ENCODE peak calls at places on chromosomes 3 and 15, in nine cellular contexts. B is MM.1S, K is OCI-LY7, M is PC-3, F is hepatocyte, W is HCT116, U is neural progenitor cell, T is GM23248, A is SK-N-SH. R is an unnamed sample. For H3K4me1, the result is how much of the 10 kb centered on the place peaks cover.

GRCh38 chr3:143480306-143480852 is 360.8 kb downstream of the CHST2 start:
- DNase-seq in B (no peak), K (no peak), M (no peak), F (peak), W (no peak), U (no peak), T (peak), A (no peak), R (no peak)

GRCh38 chr3:104632947-104633346 is 733.8 kb upstream of the ALCAM start:
- DNase-seq in B (no peak), K (no peak), M (peak), F (no peak), W (no peak), U (no peak), T (peak), A (no peak), R (no peak)

GRCh38 chr15:77852241-77853007 is 219.7 kb upstream of the LINGO1 start:
- DNase-seq in B (no peak), K (no peak), M (no peak), F (no peak), W (no peak), U (no peak), T (no peak), A (no peak), R (no peak)

GRCh38 chr3:152056481-152056880 is 183.0 kb downstream of the SUCNR1 start:
- DNase-seq in B (no peak), K (no peak), M (no peak), F (no peak), W (no peak), U (no peak), T (no peak), A (no peak), R (no peak)

GRCh38 chr3:108202834-108203233 is 19.4 kb downstream of the IFT57 start:
- DNase-seq in B (no peak), K (no peak), M (no peak), F (no peak), W (no peak), U (no peak), T (peak), A (no peak), R (peak)

GRCh38 chr3:83092521-83093221 is 1331.2 kb upstream of the GBE1 start:
- DNase-seq in B (no peak), K (no peak), M (no peak), F (peak), W (no peak), U (no peak), T (no peak), A (no peak), R (no peak)

GRCh38 chr15:78663703-78664102 is 22.7 kb upstream of the CHRNB4 start:
- DNase-seq in B (no peak), K (no peak), M (no peak), F (no peak), W (no peak), U (no peak), T (no peak), A (no peak), R (no peak)

GRCh38 chr15:51343466-51343865 is 2.0 kb downstream of the GLDN start:
- DNase-seq in B (no peak), K (no peak), M (no peak), F (no peak), W (no peak), U (no peak), T (no peak), A (no peak), R (no peak)

GRCh38 chr3:193983846-193984245 is 152.1 kb upstream of the HES1 start:
- DNase-seq in B (no peak), K (no peak), M (no peak), F (no peak), W (no peak), U (no peak), T (no peak), A (no peak), R (no peak)

GRCh38 chr3:130661116-130661515 is 85.5 kb downstream of the PIK3R4 start:
- DNase-seq in B (no peak), K (no peak), M (no peak), F (no peak), W (no peak), U (no peak), T (no peak), A (no peak), R (no peak)

GRCh38 chr3:43866529-43867353 is 176.0 kb downstream of the ABHD5 start:
- DNase-seq in B (no peak), K (no peak), M (peak), F (no peak), W (no peak), U (no peak), T (peak), A (no peak), R (no peak)

GRCh38 chr3:161913786-161914389 is 417.3 kb downstream of the OTOL1 start:
- DNase-seq in B (no peak), K (no peak), M (peak), F (no peak), W (no peak), U (no peak), T (peak), A (no peak), R (no peak)

GRCh38 chr15:63166219-63166618 is 8.9 kb upstream of the RPS27L start:
- DNase-seq in B (peak), K (peak), M (peak), F (no peak), W (no peak), U (no peak), T (peak), A (no peak), R (peak)

GRCh38 chr3:125958511-125959316 is 10.3 kb upstream of the ROPN1B start:
- DNase-seq in B (no peak), K (no peak), M (no peak), F (no peak), W (no peak), U (no peak), T (peak), A (peak), R (peak)

GRCh38 chr3:30646181-30646876 is 39.9 kb downstream of the TGFBR2 start:
- DNase-seq in B (no peak), K (no peak), M (no peak), F (no peak), W (no peak), U (no peak), T (peak), A (no peak), R (no peak)

GRCh38 chr3:30646961-30647752 is 40.8 kb downstream of the TGFBR2 start:
- DNase-seq in B (no peak), K (no peak), M (no peak), F (no peak), W (no peak), U (no peak), T (no peak), A (no peak), R (no peak)

GRCh38 chr3:30649572-30650310 is 43.3 kb downstream of the TGFBR2 start:
- DNase-seq in B (no peak), K (peak), M (no peak), F (peak), W (no peak), U (no peak), T (no peak), A (no peak), R (no peak)

GRCh38 chr3:30650348-30650995 is 44.1 kb downstream of the TGFBR2 start:
- DNase-seq in B (no peak), K (no peak), M (no peak), F (no peak), W (no peak), U (no peak), T (no peak), A (no peak), R (no peak)

GRCh38 chr3:30648670-30649357 is 42.4 kb downstream of the TGFBR2 start:
- DNase-seq in B (no peak), K (peak), M (no peak), F (no peak), W (no peak), U (no peak), T (no peak), A (no peak), R (no peak)
- H3K4me1 ChIP-seq in B (half or more), K (half or more), M (under half), F (under half), W (under half), U (under half), T (under half), A (under half), R (under half)

GRCh38 chr3:167491626-167492025 is 17.8 kb upstream of the SERPINI2 start:
- DNase-seq in B (no peak), K (no peak), M (no peak), F (no peak), W (no peak), U (no peak), T (no peak), A (no peak), R (peak)
- H2AFZ ChIP-seq in B (no peak), K (no peak), M (no peak), F (no peak), W (no peak), U (no peak), T (no peak), A (no peak), R (no peak)

GRCh38 chr3:45604596-45604995 is 10.0 kb downstream of the LIMD1 start:
- DNase-seq in B (no peak), K (no peak), M (no peak), F (no peak), W (no peak), U (no peak), T (no peak), A (no peak), R (no peak)
- TF ChIP-seq EZH2phosphoT487 in B (no peak), K (no peak), M (no peak), F (no peak), W (no peak), U (no peak), T (no peak), A (no peak), R (no peak)

DNA sequence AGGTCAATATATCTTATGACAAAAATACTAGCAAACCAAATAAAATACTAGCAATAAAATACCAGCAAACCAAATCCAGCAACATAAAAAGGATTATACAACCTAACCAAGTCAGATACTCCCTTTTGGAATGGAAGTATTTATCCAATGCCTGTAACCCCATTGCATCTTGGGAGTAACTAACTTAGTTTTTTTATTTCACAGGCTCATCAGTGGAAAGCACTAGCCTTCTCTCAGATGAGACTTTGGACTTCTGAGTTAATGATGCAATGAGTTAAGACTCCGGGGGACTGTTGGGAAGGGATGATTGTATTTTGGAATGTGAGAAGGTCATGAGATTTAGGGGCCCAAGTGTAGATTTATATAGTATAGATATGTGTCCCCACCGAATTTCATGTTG is 41.2 kb downstream of the POLQ start:
- DNase-seq in B (no peak), K (no peak), M (no peak), F (peak), W (no peak), U (no peak), T (no peak), A (no peak), R (no peak)
- H3K4me1 ChIP-seq in B (under half), K (under half), M (under half), F (under half), W (under half), U (under half), T (under half), A (under half), R (under half)

GRCh38 chr15:38746211-38746610 is 181.6 kb upstream of the RASGRP1 start:
- DNase-seq in B (no peak), K (no peak), M (no peak), F (no peak), W (no peak), U (no peak), T (peak), A (no peak), R (no peak)
- H2AFZ ChIP-seq in B (no peak), K (no peak), M (no peak), F (no peak), W (no peak), U (no peak), T (peak), A (no peak), R (no peak)

R was measured in GM23338.